ENCODE peak calls at places on chromosome 14, in six cellular contexts. One of them, this sample, is unnamed. For H3K27me3, the result is how much of the 10 kb centered on the place peaks cover.

GRCh38 chr14:59161571-59162175 is 26.8 kb upstream of the DAAM1 start:
- DNase-seq in fibroblast of lung: peak
- DNase-seq in astrocyte: peak
- DNase-seq in IMR-90: peak
- DNase-seq in endodermal cell: no peak
- DNase-seq in ovary: no peak
- DNase-seq in this sample: peak

GRCh38 chr14:60707858-60708257 is 16.3 kb downstream of the SIX4 start:
- DNase-seq in fibroblast of lung: no peak
- DNase-seq in astrocyte: no peak
- DNase-seq in IMR-90: no peak
- DNase-seq in endodermal cell: no peak
- DNase-seq in ovary: no peak
- DNase-seq in this sample: no peak

GRCh38 chr14:81105378-81105777 is 115.4 kb downstream of the GTF2A1 start:
- DNase-seq in fibroblast of lung: no peak
- DNase-seq in astrocyte: no peak
- DNase-seq in IMR-90: no peak
- DNase-seq in endodermal cell: no peak
- DNase-seq in ovary: no peak
- DNase-seq in this sample: no peak

GRCh38 chr14:79820866-79821535 is 390.3 kb downstream of the DIO2 start:
- DNase-seq in fibroblast of lung: no peak
- DNase-seq in astrocyte: no peak
- DNase-seq in IMR-90: no peak
- DNase-seq in endodermal cell: no peak
- DNase-seq in ovary: no peak
- DNase-seq in this sample: no peak

GRCh38 chr14:91241848-91242247 is 2.7 kb downstream of the GPR68 start:
- DNase-seq in fibroblast of lung: no peak
- DNase-seq in astrocyte: no peak
- DNase-seq in IMR-90: no peak
- DNase-seq in endodermal cell: no peak
- DNase-seq in ovary: no peak
- DNase-seq in this sample: no peak

GRCh38 chr14:55220230-55220629 is 28.8 kb upstream of the DLGAP5 start:
- DNase-seq in fibroblast of lung: no peak
- DNase-seq in astrocyte: no peak
- DNase-seq in IMR-90: no peak
- DNase-seq in endodermal cell: no peak
- DNase-seq in ovary: no peak
- DNase-seq in this sample: no peak

GRCh38 chr14:75088566-75089373 is 19.3 kb downstream of the ZC2HC1C start:
- DNase-seq in fibroblast of lung: peak
- DNase-seq in astrocyte: peak
- DNase-seq in IMR-90: peak
- DNase-seq in endodermal cell: peak
- DNase-seq in ovary: peak
- DNase-seq in this sample: peak

GRCh38 chr14:88380405-88380804 is 5.1 kb upstream of the SPATA7 start:
- DNase-seq in fibroblast of lung: peak
- DNase-seq in astrocyte: peak
- DNase-seq in IMR-90: peak
- DNase-seq in endodermal cell: peak
- DNase-seq in ovary: no peak
- DNase-seq in this sample: no peak

GRCh38 chr14:68653108-68653507 is 139.8 kb downstream of the ZFP36L1 start:
- DNase-seq in fibroblast of lung: no peak
- DNase-seq in astrocyte: no peak
- DNase-seq in IMR-90: no peak
- DNase-seq in endodermal cell: peak
- DNase-seq in ovary: peak
- DNase-seq in this sample: no peak

GRCh38 chr14:25056688-25057078 is 6.7 kb upstream of the STXBP6 start:
- DNase-seq in fibroblast of lung: peak
- DNase-seq in astrocyte: peak
- DNase-seq in IMR-90: peak
- DNase-seq in endodermal cell: no peak
- DNase-seq in ovary: no peak
- DNase-seq in this sample: no peak

GRCh38 chr14:53537421-53538315 is 384.5 kb upstream of the DDHD1 start:
- DNase-seq in fibroblast of lung: no peak
- DNase-seq in astrocyte: no peak
- DNase-seq in IMR-90: peak
- DNase-seq in endodermal cell: peak
- DNase-seq in ovary: no peak
- DNase-seq in this sample: peak

GRCh38 chr14:54475187-54475881 is 13.4 kb downstream of the GMFB start:
- DNase-seq in fibroblast of lung: peak
- DNase-seq in astrocyte: peak
- DNase-seq in IMR-90: peak
- DNase-seq in endodermal cell: no peak
- DNase-seq in ovary: no peak
- DNase-seq in this sample: no peak

GRCh38 chr14:85172290-85172689 is 357.7 kb upstream of the FLRT2 start:
- DNase-seq in fibroblast of lung: no peak
- DNase-seq in astrocyte: no peak
- DNase-seq in IMR-90: no peak
- DNase-seq in endodermal cell: no peak
- DNase-seq in ovary: no peak
- DNase-seq in this sample: no peak

GRCh38 chr14:53955671-53956426 is 776 bp downstream of the BMP4 start:
- DNase-seq in fibroblast of lung: peak
- DNase-seq in astrocyte: peak
- DNase-seq in IMR-90: no peak
- DNase-seq in endodermal cell: peak
- DNase-seq in ovary: peak
- DNase-seq in this sample: no peak

GRCh38 chr14:67270933-67271332 is 29.7 kb downstream of the PALS1 start:
- DNase-seq in fibroblast of lung: no peak
- DNase-seq in astrocyte: no peak
- DNase-seq in IMR-90: no peak
- DNase-seq in endodermal cell: no peak
- DNase-seq in ovary: no peak
- DNase-seq in this sample: no peak

GRCh38 chr14:91229743-91230200 is 14.7 kb downstream of the GPR68 start:
- DNase-seq in fibroblast of lung: peak
- DNase-seq in astrocyte: peak
- DNase-seq in IMR-90: peak
- DNase-seq in endodermal cell: no peak
- DNase-seq in ovary: no peak
- DNase-seq in this sample: no peak

GRCh38 chr14:90513151-90514014 is 116.6 kb downstream of the CALM1 start:
- DNase-seq in fibroblast of lung: peak
- DNase-seq in astrocyte: no peak
- DNase-seq in IMR-90: peak
- DNase-seq in endodermal cell: peak
- DNase-seq in ovary: no peak
- DNase-seq in this sample: no peak

GRCh38 chr14:60311417-60311816 is 62.4 kb downstream of the PPM1A start:
- DNase-seq in fibroblast of lung: peak
- DNase-seq in astrocyte: peak
- DNase-seq in IMR-90: peak
- DNase-seq in endodermal cell: no peak
- DNase-seq in ovary: no peak
- DNase-seq in this sample: no peak

GRCh38 chr14:54085137-54085810 is 128.6 kb upstream of the BMP4 start:
- DNase-seq in fibroblast of lung: peak
- DNase-seq in astrocyte: peak
- DNase-seq in IMR-90: peak
- DNase-seq in endodermal cell: no peak
- DNase-seq in ovary: no peak
- DNase-seq in this sample: no peak

GRCh38 chr14:65164068-65164824 is 61.9 kb upstream of the MAX start:
- DNase-seq in fibroblast of lung: no peak
- DNase-seq in astrocyte: no peak
- DNase-seq in IMR-90: peak
- DNase-seq in endodermal cell: no peak
- DNase-seq in ovary: no peak
- DNase-seq in this sample: no peak

GRCh38 chr14:56057071-56057865 is 60.9 kb upstream of the PELI2 start:
- DNase-seq in fibroblast of lung: peak
- DNase-seq in astrocyte: peak
- DNase-seq in IMR-90: no peak
- DNase-seq in endodermal cell: no peak
- DNase-seq in ovary: no peak
- DNase-seq in this sample: no peak

GRCh38 chr14:30193791-30194407 is 266.3 kb upstream of the PRKD1 start:
- DNase-seq in fibroblast of lung: peak
- DNase-seq in astrocyte: peak
- DNase-seq in IMR-90: peak
- DNase-seq in endodermal cell: no peak
- DNase-seq in ovary: no peak
- DNase-seq in this sample: peak

GRCh38 chr14:87000071-87000470 is 992.9 kb downstream of the GALC start:
- DNase-seq in fibroblast of lung: no peak
- DNase-seq in astrocyte: no peak
- DNase-seq in IMR-90: no peak
- DNase-seq in endodermal cell: no peak
- DNase-seq in ovary: no peak
- DNase-seq in this sample: no peak

GRCh38 chr14:91009501-91010152 is 50.8 kb downstream of the RPS6KA5 start:
- DNase-seq in fibroblast of lung: no peak
- DNase-seq in astrocyte: no peak
- DNase-seq in IMR-90: no peak
- DNase-seq in endodermal cell: no peak
- DNase-seq in ovary: no peak
- DNase-seq in this sample: no peak

GRCh38 chr14:43147480-43147879 is 1359.6 kb downstream of the FSCB start:
- DNase-seq in fibroblast of lung: no peak
- DNase-seq in astrocyte: no peak
- DNase-seq in IMR-90: peak
- DNase-seq in endodermal cell: no peak
- DNase-seq in ovary: no peak
- DNase-seq in this sample: peak

GRCh38 chr14:54776361-54777001 is 126.1 kb downstream of the GCH1 start:
- DNase-seq in fibroblast of lung: peak
- DNase-seq in astrocyte: peak
- DNase-seq in IMR-90: peak
- DNase-seq in endodermal cell: no peak
- DNase-seq in ovary: no peak
- DNase-seq in this sample: peak

GRCh38 chr14:20969336-20969735 is 14.0 kb downstream of the RNASE2 start:
- DNase-seq in fibroblast of lung: no peak
- DNase-seq in astrocyte: no peak
- DNase-seq in IMR-90: no peak
- DNase-seq in endodermal cell: peak
- DNase-seq in ovary: no peak
- DNase-seq in this sample: no peak

GRCh38 chr14:81157431-81157830 is 63.3 kb downstream of the GTF2A1 start:
- DNase-seq in fibroblast of lung: peak
- DNase-seq in astrocyte: peak
- DNase-seq in IMR-90: no peak
- DNase-seq in endodermal cell: no peak
- DNase-seq in ovary: no peak
- DNase-seq in this sample: no peak

GRCh38 chr14:95784137-95784536 is 70.2 kb upstream of the TCL1A start:
- DNase-seq in fibroblast of lung: peak
- DNase-seq in astrocyte: peak
- DNase-seq in IMR-90: peak
- DNase-seq in endodermal cell: peak
- DNase-seq in ovary: no peak
- DNase-seq in this sample: no peak

GRCh38 chr14:62126885-62127478 is 364.8 kb downstream of the SNAPC1 start:
- DNase-seq in fibroblast of lung: peak
- DNase-seq in astrocyte: peak
- DNase-seq in IMR-90: peak
- DNase-seq in endodermal cell: no peak
- DNase-seq in ovary: no peak
- DNase-seq in this sample: peak

GRCh38 chr14:101783260-101784016 is 21.9 kb downstream of the PPP2R5C start:
- DNase-seq in fibroblast of lung: no peak
- DNase-seq in astrocyte: no peak
- DNase-seq in IMR-90: no peak
- DNase-seq in endodermal cell: no peak
- DNase-seq in ovary: no peak
- DNase-seq in this sample: no peak

GRCh38 chr14:101780887-101781239 is 19.4 kb downstream of the PPP2R5C start:
- DNase-seq in fibroblast of lung: no peak
- DNase-seq in astrocyte: no peak
- DNase-seq in IMR-90: no peak
- DNase-seq in endodermal cell: peak
- DNase-seq in ovary: no peak
- DNase-seq in this sample: no peak

GRCh38 chr14:101788016-101788695 is 26.6 kb downstream of the PPP2R5C start:
- DNase-seq in fibroblast of lung: no peak
- DNase-seq in astrocyte: no peak
- DNase-seq in IMR-90: no peak
- DNase-seq in endodermal cell: no peak
- DNase-seq in ovary: no peak
- DNase-seq in this sample: no peak

GRCh38 chr14:101781240-101782061 is 19.9 kb downstream of the PPP2R5C start:
- DNase-seq in fibroblast of lung: peak
- DNase-seq in astrocyte: no peak
- DNase-seq in IMR-90: no peak
- DNase-seq in endodermal cell: peak
- DNase-seq in ovary: no peak
- DNase-seq in this sample: no peak

GRCh38 chr14:101784631-101785030 is 23.1 kb downstream of the PPP2R5C start:
- DNase-seq in fibroblast of lung: no peak
- DNase-seq in astrocyte: no peak
- DNase-seq in IMR-90: no peak
- DNase-seq in endodermal cell: no peak
- DNase-seq in ovary: no peak
- DNase-seq in this sample: no peak
- TF ChIP-seq CTCF in fibroblast of lung: no peak
- TF ChIP-seq CTCF in astrocyte: no peak
- TF ChIP-seq CTCF in IMR-90: no peak
- TF ChIP-seq CTCF in endodermal cell: no peak
- TF ChIP-seq CTCF in ovary: no peak
- TF ChIP-seq CTCF in this sample: no peak

GRCh38 chr14:78123650-78124253 is 46.4 kb upstream of the NRXN3 start:
- DNase-seq in fibroblast of lung: no peak
- DNase-seq in astrocyte: no peak
- DNase-seq in IMR-90: no peak
- DNase-seq in endodermal cell: no peak
- DNase-seq in ovary: no peak
- DNase-seq in this sample: no peak
- H3K27me3 ChIP-seq in fibroblast of lung: under half
- H3K27me3 ChIP-seq in astrocyte: under half
- H3K27me3 ChIP-seq in IMR-90: under half
- H3K27me3 ChIP-seq in endodermal cell: under half
- H3K27me3 ChIP-seq in ovary: under half
- H3K27me3 ChIP-seq in this sample: under half

DNA sequence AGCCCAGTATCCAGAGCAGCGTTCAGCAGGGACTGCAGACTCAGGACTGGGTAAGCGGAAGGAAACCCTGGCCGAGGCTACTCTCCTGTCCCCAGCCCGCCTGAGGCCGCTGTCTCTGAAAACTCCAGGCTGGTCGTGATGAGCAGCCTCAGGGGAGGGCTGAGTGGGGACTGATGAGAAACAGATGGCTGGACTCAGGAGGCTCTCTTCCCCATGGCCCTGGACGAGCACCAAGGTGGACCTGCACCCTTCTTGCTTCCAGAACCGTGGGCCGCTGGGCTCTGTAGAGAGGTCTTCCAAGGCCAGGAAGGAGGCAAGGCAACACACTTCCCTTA is 1.1 kb downstream of the TEX22 start:
- DNase-seq in fibroblast of lung: no peak
- DNase-seq in astrocyte: no peak
- DNase-seq in IMR-90: no peak
- DNase-seq in endodermal cell: no peak
- DNase-seq in ovary: no peak
- DNase-seq in this sample: no peak
- TF ChIP-seq CTCF in fibroblast of lung: no peak
- TF ChIP-seq CTCF in astrocyte: no peak
- TF ChIP-seq CTCF in IMR-90: no peak
- TF ChIP-seq CTCF in endodermal cell: no peak
- TF ChIP-seq CTCF in ovary: no peak
- TF ChIP-seq CTCF in this sample: no peak

GRCh38 chr14:37213016-37213415 is 15.3 kb downstream of the MIPOL1 start:
- DNase-seq in fibroblast of lung: no peak
- DNase-seq in astrocyte: no peak
- DNase-seq in IMR-90: no peak
- DNase-seq in endodermal cell: no peak
- DNase-seq in ovary: no peak
- DNase-seq in this sample: no peak
- H3K27me3 ChIP-seq in fibroblast of lung: under half
- H3K27me3 ChIP-seq in astrocyte: under half
- H3K27me3 ChIP-seq in IMR-90: under half
- H3K27me3 ChIP-seq in endodermal cell: under half
- H3K27me3 ChIP-seq in ovary: under half
- H3K27me3 ChIP-seq in this sample: under half

This sample was measured in AG04450.